ENCODE peak calls at places on chromosomes 7 and 10, in four cellular contexts. One of them, this sample, is unnamed.

GRCh38 chr7:74312418-74313021 is 23.3 kb downstream of the CLIP2 start:
- DNase-seq in Caco-2: no peak
- DNase-seq in choroid plexus epithelial cell: no peak
- DNase-seq in A673: no peak
- DNase-seq in this sample: no peak

GRCh38 chr7:8365499-8366110 is 67.8 kb upstream of the NXPH1 start:
- DNase-seq in A673: peak; percentile 33
- DNase-seq in Caco-2: peak; percentile 47
- DNase-seq in choroid plexus epithelial cell: no peak
- DNase-seq in this sample: peak; percentile 85

GRCh38 chr7:2508327-2509231 is 11.0 kb upstream of the LFNG start:
- DNase-seq in Caco-2: no peak
- DNase-seq in A673: peak; percentile 73
- DNase-seq in choroid plexus epithelial cell: peak; percentile 60
- DNase-seq in this sample: no peak

GRCh38 chr7:94396606-94397005 is 1.9 kb downstream of the COL1A2 start:
- DNase-seq in choroid plexus epithelial cell: peak; percentile 63
- DNase-seq in A673: peak; percentile 27
- DNase-seq in Caco-2: no peak
- DNase-seq in this sample: no peak

GRCh38 chr10:122245897-122246296 is 25.2 kb upstream of the BTBD16 start:
- DNase-seq in choroid plexus epithelial cell: no peak
- DNase-seq in A673: no peak
- DNase-seq in Caco-2: no peak
- DNase-seq in this sample: no peak

GRCh38 chr7:120984406-120984805 is 4.1 kb upstream of the CPED1 start:
- DNase-seq in Caco-2: no peak
- DNase-seq in choroid plexus epithelial cell: no peak
- DNase-seq in A673: no peak
- DNase-seq in this sample: no peak

GRCh38 chr10:70461397-70462348 is 16.9 kb upstream of the PALD1 start:
- DNase-seq in Caco-2: peak; percentile 81
- DNase-seq in A673: peak; percentile 59
- DNase-seq in choroid plexus epithelial cell: peak; percentile 73
- DNase-seq in this sample: peak; percentile 62

GRCh38 chr7:123747089-123747488 is 1.7 kb downstream of the WASL start:
- DNase-seq in Caco-2: no peak
- DNase-seq in choroid plexus epithelial cell: no peak
- DNase-seq in A673: peak; percentile 23
- DNase-seq in this sample: peak; percentile 23

GRCh38 chr7:28105234-28105633 is 75.4 kb downstream of the JAZF1 start:
- DNase-seq in choroid plexus epithelial cell: no peak
- DNase-seq in Caco-2: no peak
- DNase-seq in A673: no peak
- DNase-seq in this sample: no peak

GRCh38 chr10:61100882-61101281 is 156.9 kb upstream of the RHOBTB1 start:
- DNase-seq in choroid plexus epithelial cell: no peak
- DNase-seq in A673: no peak
- DNase-seq in Caco-2: no peak
- DNase-seq in this sample: no peak

GRCh38 chr10:88491314-88491713 is 91.8 kb downstream of the RNLS start:
- DNase-seq in A673: no peak
- DNase-seq in Caco-2: no peak
- DNase-seq in choroid plexus epithelial cell: no peak
- DNase-seq in this sample: no peak

GRCh38 chr10:73591578-73591902 is 398 bp upstream of the USP54 start:
- DNase-seq in A673: no peak
- DNase-seq in choroid plexus epithelial cell: no peak
- DNase-seq in Caco-2: no peak
- DNase-seq in this sample: no peak

GRCh38 chr7:90931996-90932912 is 332.0 kb upstream of the FZD1 start:
- DNase-seq in Caco-2: no peak
- DNase-seq in A673: no peak
- DNase-seq in choroid plexus epithelial cell: peak; percentile 21
- DNase-seq in this sample: no peak

GRCh38 chr7:50591480-50592438 is 26.6 kb upstream of the DDC start:
- DNase-seq in choroid plexus epithelial cell: no peak
- DNase-seq in A673: no peak
- DNase-seq in Caco-2: no peak
- DNase-seq in this sample: no peak

GRCh38 chr7:84506151-84506550 is 311.6 kb upstream of the SEMA3A start:
- DNase-seq in choroid plexus epithelial cell: no peak
- DNase-seq in Caco-2: no peak
- DNase-seq in A673: no peak
- DNase-seq in this sample: no peak

GRCh38 chr7:114310344-114311118 is 104.1 kb upstream of the FOXP2 start:
- DNase-seq in choroid plexus epithelial cell: no peak
- DNase-seq in A673: no peak
- DNase-seq in Caco-2: no peak
- DNase-seq in this sample: peak; percentile 45

GRCh38 chr7:128099204-128099671 is 68.0 kb upstream of the LRRC4 start:
- DNase-seq in Caco-2: no peak
- DNase-seq in A673: no peak
- DNase-seq in choroid plexus epithelial cell: peak; percentile 49
- DNase-seq in this sample: peak; percentile 41

GRCh38 chr7:111242361-111242760 is 151.4 kb downstream of the LRRN3 start:
- DNase-seq in choroid plexus epithelial cell: no peak
- DNase-seq in A673: no peak
- DNase-seq in Caco-2: no peak
- DNase-seq in this sample: no peak

GRCh38 chr7:139648941-139649425 is 125.5 kb downstream of the CLEC2L start:
- DNase-seq in Caco-2: no peak
- DNase-seq in A673: no peak
- DNase-seq in choroid plexus epithelial cell: no peak
- DNase-seq in this sample: no peak

GRCh38 chr7:73539709-73540108 is 17.6 kb upstream of the BAZ1B start:
- DNase-seq in A673: no peak
- DNase-seq in Caco-2: no peak
- DNase-seq in choroid plexus epithelial cell: no peak
- DNase-seq in this sample: no peak

GRCh38 chr7:2911466-2911865 is 67.4 kb upstream of the GNA12 start:
- DNase-seq in A673: no peak
- DNase-seq in choroid plexus epithelial cell: no peak
- DNase-seq in Caco-2: no peak
- DNase-seq in this sample: peak; percentile 24

GRCh38 chr10:11729790-11730315 is 12.3 kb upstream of the ECHDC3 start:
- DNase-seq in Caco-2: no peak
- DNase-seq in choroid plexus epithelial cell: no peak
- DNase-seq in A673: no peak
- DNase-seq in this sample: no peak

This sample was measured in SK-MEL-5.